ENCODE peak calls at places on chromosomes 3 and 15, in six cellular contexts. J is naive thymus-derived CD4-positive, alpha-beta T cell; G is body of pancreas; S is CD4-positive, alpha-beta T cell; D is IMR-90; P is esophagus squamous epithelium. T is an unnamed sample. For H3K9me3, the result is how much of the 10 kb centered on the place peaks cover.

GRCh38 chr15:57495554-57496235 is 96.0 kb upstream of the MYZAP start:
- DNase-seq in P (no peak), D (no peak), J (no peak), S (no peak), G (no peak), T (no peak)

GRCh38 chr3:13002398-13003124 is 70.7 kb downstream of the IQSEC1 start:
- DNase-seq in S (no peak), G (no peak), P (no peak), J (no peak), D (no peak), T (peak)

GRCh38 chr3:183800221-183800863 is 25.0 kb downstream of the MAP6D1 start:
- DNase-seq in S (no peak), G (no peak), D (no peak), J (no peak), P (no peak), T (no peak)

GRCh38 chr3:139797724-139798343 is 120.1 kb upstream of the NMNAT3 start:
- DNase-seq in S (no peak), J (no peak), D (peak), P (no peak), G (peak), T (no peak)

GRCh38 chr3:53996153-53996861 is 104.6 kb upstream of the SELENOK start:
- DNase-seq in P (no peak), D (no peak), J (no peak), G (no peak), S (no peak), T (no peak)

GRCh38 chr3:99895706-99896441 is 78.2 kb downstream of the CMSS1 start:
- DNase-seq in D (peak), G (peak), S (no peak), P (no peak), J (no peak), T (no peak)

GRCh38 chr15:65824031-65824743 is 32.1 kb upstream of the DENND4A start:
- DNase-seq in P (no peak), G (peak), S (no peak), J (no peak), D (peak), T (no peak)

GRCh38 chr3:64945171-64945684 is 257.4 kb upstream of the ADAMTS9 start:
- DNase-seq in D (no peak), S (no peak), J (no peak), P (no peak), G (peak), T (no peak)

GRCh38 chr15:90706394-90707327 is 10.5 kb upstream of the BLM start:
- DNase-seq in J (no peak), G (no peak), D (no peak), P (no peak), S (no peak), T (no peak)

GRCh38 chr3:14274999-14275961 is 96.7 kb downstream of the LSM3 start:
- DNase-seq in S (no peak), G (no peak), J (no peak), D (no peak), P (no peak), T (no peak)

GRCh38 chr3:100210777-100211145 is 50.0 kb upstream of the TBC1D23 start:
- DNase-seq in S (no peak), J (no peak), D (peak), G (peak), P (no peak), T (peak)

GRCh38 chr3:176916777-176917176 is 280.5 kb downstream of the TBL1XR1 start:
- DNase-seq in S (no peak), J (no peak), D (no peak), G (peak), P (no peak), T (no peak)

GRCh38 chr3:30775070-30775469 is 119.4 kb downstream of the GADL1 start:
- DNase-seq in D (no peak), P (no peak), J (no peak), S (no peak), G (no peak), T (no peak)

GRCh38 chr3:16912400-16913263 is 27.9 kb downstream of the PLCL2 start:
- DNase-seq in D (no peak), G (no peak), J (no peak), S (no peak), P (no peak), T (no peak)

GRCh38 chr15:70318996-70319465 is 221.3 kb upstream of the TLE3 start:
- DNase-seq in D (peak), G (no peak), J (no peak), P (no peak), S (no peak), T (no peak)

GRCh38 chr3:43958005-43958770 is 267.4 kb downstream of the ABHD5 start:
- DNase-seq in P (no peak), G (no peak), J (no peak), D (no peak), S (no peak), T (no peak)

GRCh38 chr15:67997996-67998395 is 56.1 kb upstream of the PIAS1 start:
- DNase-seq in J (no peak), D (peak), G (no peak), S (no peak), P (no peak), T (no peak)

GRCh38 chr3:63353383-63353782 is 75.3 kb downstream of the SYNPR start:
- DNase-seq in J (no peak), D (peak), S (no peak), G (no peak), P (no peak), T (no peak)

GRCh38 chr15:82532991-82533481 is 7.2 kb downstream of the RPS17 start:
- DNase-seq in G (no peak), D (no peak), P (no peak), S (no peak), J (no peak), T (no peak)

GRCh38 chr15:81107889-81108288 is 26.2 kb upstream of the CFAP161 start:
- DNase-seq in P (no peak), J (no peak), S (no peak), D (no peak), G (no peak), T (no peak)

GRCh38 chr3:173799073-173799830 is 401.7 kb downstream of the NLGN1 start:
- DNase-seq in S (no peak), G (no peak), P (no peak), J (no peak), D (no peak), T (no peak)

GRCh38 chr3:111998661-111999641 is at the start of gene TAGLN3:
- DNase-seq in J (no peak), P (no peak), D (no peak), S (no peak), G (peak), T (no peak)

GRCh38 chr3:31081031-31081662 is 186.7 kb upstream of the GADL1 start:
- DNase-seq in D (no peak), G (no peak), J (no peak), P (no peak), S (no peak), T (no peak)

GRCh38 chr3:120153294-120153693 is 59.0 kb upstream of the GSK3B start:
- DNase-seq in J (no peak), D (peak), G (no peak), S (no peak), P (no peak), T (no peak)

GRCh38 chr3:172519241-172519640 is 4.0 kb downstream of the TNFSF10 start:
- DNase-seq in G (no peak), J (no peak), P (no peak), D (peak), S (no peak), T (no peak)

GRCh38 chr3:31875437-31875836 is 105.6 kb downstream of the OSBPL10 start:
- DNase-seq in P (no peak), J (no peak), D (no peak), S (no peak), G (peak), T (no peak)

GRCh38 chr15:47754312-47754711 is 37.0 kb downstream of the SEMA6D start:
- DNase-seq in D (peak), G (no peak), J (no peak), P (no peak), S (no peak), T (no peak)

GRCh38 chr3:156675744-156676466 is 1.5 kb downstream of the TIPARP start:
- DNase-seq in J (no peak), P (no peak), D (peak), G (peak), S (no peak), T (peak)

GRCh38 chr15:42932833-42933515 is 12.4 kb upstream of the TTBK2 start:
- DNase-seq in P (no peak), G (no peak), J (no peak), D (no peak), S (no peak), T (no peak)

GRCh38 chr3:72976182-72976825 is 20.3 kb upstream of the PPP4R2 start:
- DNase-seq in P (no peak), G (no peak), S (no peak), D (peak), J (no peak), T (no peak)

GRCh38 chr15:85498471-85498870 is 118.1 kb downstream of the AKAP13 start:
- DNase-seq in S (no peak), G (no peak), D (no peak), P (no peak), J (no peak), T (no peak)

GRCh38 chr3:42710323-42711021 is 7.9 kb upstream of the HHATL start:
- DNase-seq in P (no peak), D (no peak), J (no peak), G (no peak), S (no peak), T (no peak)

GRCh38 chr15:96330064-96330449 is 443 bp upstream of the NR2F2 start:
- DNase-seq in S (no peak), J (no peak), D (peak), G (no peak), P (no peak), T (no peak)

GRCh38 chr15:62068071-62068786 is 1.5 kb downstream of the C2CD4A start:
- DNase-seq in D (no peak), P (no peak), G (peak), S (no peak), J (peak), T (no peak)

GRCh38 chr15:83694538-83694937 is 40.6 kb downstream of the ADAMTSL3 start:
- DNase-seq in G (no peak), S (no peak), D (no peak), J (no peak), P (no peak), T (no peak)

GRCh38 chr3:151047636-151048035 is 37.8 kb upstream of the MED12L start:
- DNase-seq in D (peak), J (no peak), S (no peak), G (no peak), P (no peak), T (no peak)

GRCh38 chr3:142243134-142243533 is 17.7 kb upstream of the GK5 start:
- DNase-seq in S (no peak), G (no peak), P (no peak), J (no peak), D (no peak), T (no peak)

DNA sequence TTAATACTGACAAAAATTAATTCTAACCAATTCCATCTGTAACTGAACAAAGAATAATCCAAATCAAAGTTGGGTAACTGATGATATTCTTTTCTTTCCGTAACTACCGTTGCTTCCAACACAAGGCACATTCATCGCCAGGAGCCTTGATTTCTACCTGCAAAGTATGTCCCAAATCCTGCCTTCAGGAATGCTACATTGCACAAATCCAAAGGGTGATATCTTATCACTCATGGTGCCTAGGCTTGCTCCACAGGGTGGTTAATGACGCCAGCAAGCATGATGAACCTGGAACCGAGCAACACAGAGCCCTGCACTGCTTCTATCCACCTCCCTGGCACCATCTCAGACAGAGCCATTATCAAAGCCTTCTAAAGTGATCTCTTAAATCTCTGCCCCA is 772.7 kb downstream of the ROBO1 start:
- DNase-seq in J (no peak), S (no peak), D (no peak), G (no peak), P (no peak), T (no peak)
- H3K9me3 ChIP-seq in J (under half), S (under half), D (under half), G (under half), P (under half), T (under half)

DNA sequence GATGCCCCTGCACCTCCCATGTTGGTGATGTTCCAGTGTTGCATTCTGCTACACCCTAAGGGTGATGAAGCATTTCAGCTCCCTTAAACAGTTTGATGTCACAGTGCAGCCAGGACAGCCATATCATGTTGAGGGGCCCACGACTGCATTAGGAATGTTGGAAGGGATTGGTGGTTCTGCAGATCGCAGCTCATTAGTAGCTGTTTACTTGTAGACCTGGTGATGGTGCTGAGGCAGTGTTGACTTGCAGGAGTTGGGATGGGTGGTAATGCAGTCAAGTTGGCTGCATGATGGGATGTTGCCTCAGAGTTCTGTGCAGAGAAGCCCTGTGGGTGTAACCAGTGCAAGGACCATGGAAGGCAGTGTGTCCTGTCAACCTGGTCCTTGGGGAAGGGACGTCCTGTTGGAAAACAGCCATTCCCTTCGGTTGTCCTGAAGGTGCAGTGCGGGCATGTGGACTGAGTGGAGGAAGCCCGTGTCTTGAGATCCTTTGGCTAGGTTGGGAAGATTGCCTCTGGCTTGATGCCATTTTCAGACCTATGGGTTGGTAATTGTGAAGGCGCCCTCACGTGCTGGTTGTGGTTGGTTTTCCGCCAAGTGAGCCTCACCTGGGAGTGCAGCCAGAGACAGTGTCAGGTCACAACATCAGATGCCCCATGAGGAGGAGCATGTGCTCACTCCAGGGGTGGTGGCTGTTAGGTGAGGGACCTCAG is 100.7 kb downstream of the SNRPN start:
- DNase-seq in D (no peak), P (no peak), J (no peak), G (no peak), S (no peak), T (no peak)
- H3K9me3 ChIP-seq in D (half or more), P (half or more), J (half or more), G (under half), S (half or more), T (half or more)

GRCh38 chr15:22267761-22268160 is 187.4 kb downstream of the OR4M2 start:
- DNase-seq in D (no peak), J (no peak), P (no peak), S (no peak), G (no peak), T (no peak)
- H3K9me3 ChIP-seq in D (under half), J (under half), P (under half), S (under half), G (under half), T (under half)

GRCh38 chr15:87793736-87794135 is 462.8 kb downstream of the NTRK3 start:
- DNase-seq in D (peak), P (no peak), G (no peak), J (no peak), S (no peak), T (no peak)

GRCh38 chr15:87792250-87793030 is 464.1 kb downstream of the NTRK3 start:
- DNase-seq in D (peak), S (no peak), J (no peak), G (no peak), P (no peak), T (no peak)
- H3K9me3 ChIP-seq in D (under half), S (under half), J (under half), G (under half), P (under half), T (under half)

GRCh38 chr15:94912760-94913159 is 681.4 kb downstream of the MCTP2 start:
- DNase-seq in S (no peak), D (no peak), J (no peak), G (no peak), P (no peak), T (no peak)

GRCh38 chr15:94910166-94910565 is 678.8 kb downstream of the MCTP2 start:
- DNase-seq in S (no peak), G (no peak), J (no peak), D (no peak), P (no peak), T (no peak)

DNA sequence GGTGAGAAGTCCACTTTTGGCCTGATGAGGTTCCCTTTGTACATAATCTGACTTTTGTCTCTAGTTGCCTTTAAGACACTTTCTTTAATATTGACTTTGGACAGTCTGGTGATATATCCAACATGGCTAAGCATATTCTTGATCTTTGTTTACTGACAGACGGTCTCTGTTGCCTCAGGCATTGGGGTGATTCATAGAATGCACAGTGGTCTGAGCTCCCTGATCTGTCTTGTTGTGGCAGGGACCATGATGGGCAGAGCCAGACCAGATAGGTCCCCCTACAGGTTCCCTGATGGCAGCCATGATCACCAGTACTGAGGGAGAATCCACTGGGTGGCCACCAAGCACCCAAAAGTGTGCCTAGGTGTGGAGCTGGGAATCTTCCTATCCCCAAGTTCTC is 678.1 kb downstream of the MCTP2 start:
- DNase-seq in P (no peak), S (no peak), G (no peak), D (no peak), J (no peak), T (no peak)
- H3K9me3 ChIP-seq in P (under half), S (under half), G (under half), D (under half), J (under half), T (under half)

T was measured in CD4-positive, alpha-beta memory T cell.